ENCODE peak calls at places on chromosomes 4 and X, in seven cellular contexts. X, D, P, S, I, A and C are unnamed samples.

GRCh38 chrX:17919896-17920446 is 58.9 kb upstream of the RAI2 start:
- DNase-seq in X (no peak), D (no peak), P (no peak), S (no peak), I (no peak), A (no peak), C (no peak)

GRCh38 chrX:134849390-134849789 is 141.4 kb upstream of the SMIM10 start:
- DNase-seq in X (no peak), D (peak; percentile 70), P (no peak), S (no peak), I (no peak), A (no peak), C (no peak)

GRCh38 chr4:39305902-39306677 is 60.1 kb downstream of the RFC1 start:
- DNase-seq in X (no peak), D (no peak), P (no peak), S (no peak), I (no peak), A (no peak), C (no peak)

GRCh38 chr4:2304321-2304876 is 42.5 kb upstream of the MXD4 start:
- DNase-seq in X (no peak), D (no peak), P (no peak), S (no peak), I (no peak), A (no peak), C (no peak)

GRCh38 chr4:2812600-2812932 is 19.7 kb downstream of the SH3BP2 start:
- DNase-seq in X (no peak), D (no peak), P (no peak), S (no peak), I (no peak), A (no peak), C (no peak)

GRCh38 chrX:87525771-87526229 is 8.2 kb downstream of the KLHL4 start:
- DNase-seq in X (peak; percentile 7), D (peak; percentile 78), P (no peak), S (no peak), I (no peak), A (no peak), C (no peak)

GRCh38 chr4:172202480-172203076 is 389.4 kb downstream of the GALNTL6 start:
- DNase-seq in X (peak; percentile 42), D (peak; percentile 18), P (no peak), S (no peak), I (no peak), A (peak; percentile 21), C (no peak)

GRCh38 chrX:39491548-39492297 is 606.0 kb downstream of the BCOR start:
- DNase-seq in X (no peak), D (no peak), P (no peak), S (no peak), I (no peak), A (no peak), C (no peak)

GRCh38 chrX:106862972-106863688 is 40.0 kb downstream of the RIPPLY1 start:
- DNase-seq in X (peak; percentile 12), D (peak; percentile 2), P (peak; percentile 12), S (no peak), I (no peak), A (peak; percentile 1), C (no peak)

GRCh38 chrX:22060451-22060940 is 28.4 kb downstream of the PHEX start:
- DNase-seq in X (no peak), D (peak; percentile 55), P (no peak), S (no peak), I (no peak), A (no peak), C (no peak)

GRCh38 chr4:145234086-145234694 is 53.8 kb upstream of the OTUD4 start:
- DNase-seq in X (peak; percentile 79), D (peak; percentile 67), P (peak; percentile 63), S (no peak), I (no peak), A (peak; percentile 52), C (no peak)

GRCh38 chr4:93777081-93777460 is 51.5 kb upstream of the ATOH1 start:
- DNase-seq in X (no peak), D (no peak), P (no peak), S (no peak), I (no peak), A (no peak), C (no peak)

GRCh38 chrX:45508459-45508858 is 307.8 kb upstream of the DIPK2B start:
- DNase-seq in X (no peak), D (peak; percentile 23), P (no peak), S (no peak), I (no peak), A (no peak), C (no peak)

DNA sequence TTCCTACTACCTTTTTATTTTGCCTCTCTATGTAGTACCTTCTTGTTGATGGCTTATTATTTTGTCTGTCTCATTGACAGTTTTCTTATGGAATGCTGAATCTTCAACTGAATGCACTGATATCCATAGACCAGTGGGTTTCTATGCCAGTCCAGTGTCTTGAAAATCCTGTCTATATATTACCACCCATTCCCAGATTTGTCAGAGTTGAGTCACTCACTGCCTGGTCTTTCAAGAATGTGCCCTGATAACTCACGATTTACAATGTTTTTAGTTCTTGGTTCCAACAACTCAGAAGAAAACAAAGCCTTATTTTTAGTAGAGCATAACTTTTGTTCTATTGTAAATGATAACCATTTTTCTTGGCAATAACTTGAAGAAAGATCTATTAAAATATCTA is 606.0 kb upstream of the PITX2 start:
- DNase-seq in X (no peak), D (peak; percentile 75), P (no peak), S (no peak), I (no peak), A (no peak), C (no peak)
- H3K27ac ChIP-seq in X (no peak overlapping the region), D (no peak overlapping the region), P (no peak overlapping the region), S (no peak overlapping the region), I (no peak overlapping the region), A (no peak overlapping the region), C (no peak overlapping the region)

GRCh38 chrX:24334473-24334872 is 20.6 kb upstream of the SUPT20HL2 start:
- DNase-seq in X (no peak), D (peak; percentile 6), P (no peak), S (no peak), I (no peak), A (no peak), C (no peak)
- H3K27ac ChIP-seq in X (no peak overlapping the region), D (no peak overlapping the region), P (no peak overlapping the region), S (no peak overlapping the region), I (no peak overlapping the region), A (no peak overlapping the region), C (no peak overlapping the region)

DNA sequence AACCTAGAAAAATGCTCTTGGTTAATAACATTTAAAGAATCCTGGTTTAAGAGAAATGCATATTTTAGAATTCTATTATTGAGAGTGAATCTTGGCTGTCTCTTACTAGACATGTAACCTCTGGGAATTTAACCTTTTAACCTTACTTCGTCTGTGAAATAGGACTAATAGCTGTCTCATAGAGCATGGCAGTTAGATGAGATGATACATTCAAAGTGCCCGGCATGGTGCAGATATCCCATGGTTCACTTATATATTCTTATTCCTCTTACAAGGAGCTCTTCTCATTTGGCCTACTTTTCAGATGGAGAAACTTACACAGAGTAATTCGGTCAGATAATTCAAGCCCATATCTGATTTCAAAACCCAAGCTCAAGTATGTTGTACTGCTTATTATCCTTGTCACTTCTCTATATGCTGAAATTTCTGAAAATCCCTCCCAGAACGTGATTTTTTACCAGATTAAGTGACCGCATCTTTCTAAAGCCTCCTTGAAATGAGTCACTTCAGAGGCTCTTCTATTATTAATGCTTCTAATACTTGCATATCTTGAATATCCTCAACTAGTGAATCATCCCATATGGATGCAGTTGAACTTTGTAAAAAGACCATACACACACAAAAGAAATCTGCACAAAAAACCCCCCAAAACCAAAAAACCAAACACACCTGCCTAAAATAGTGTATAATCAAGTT is 4.9 kb downstream of the CDKN2AIP start:
- DNase-seq in X (no peak), D (peak; percentile 94), P (no peak), S (no peak), I (no peak), A (no peak), C (no peak)
- H3K27ac ChIP-seq in X (no peak overlapping the region), D (no peak overlapping the region), P (no peak overlapping the region), S (no peak overlapping the region), I (no peak overlapping the region), A (no peak overlapping the region), C (peak overlapping the region; percentile 47)

GRCh38 chrX:153900806-153901752 is 3.4 kb upstream of the AVPR2 start:
- DNase-seq in X (peak; percentile 90), D (peak; percentile 87), P (peak; percentile 44), S (peak; percentile 78), I (no peak), A (no peak), C (peak; percentile 74)
- H3K27ac ChIP-seq in X (peak overlapping the region; percentile 22), D (peak overlapping the region; percentile 7), P (no peak overlapping the region), S (no peak overlapping the region), I (no peak overlapping the region), A (no peak overlapping the region), C (no peak overlapping the region)

DNA sequence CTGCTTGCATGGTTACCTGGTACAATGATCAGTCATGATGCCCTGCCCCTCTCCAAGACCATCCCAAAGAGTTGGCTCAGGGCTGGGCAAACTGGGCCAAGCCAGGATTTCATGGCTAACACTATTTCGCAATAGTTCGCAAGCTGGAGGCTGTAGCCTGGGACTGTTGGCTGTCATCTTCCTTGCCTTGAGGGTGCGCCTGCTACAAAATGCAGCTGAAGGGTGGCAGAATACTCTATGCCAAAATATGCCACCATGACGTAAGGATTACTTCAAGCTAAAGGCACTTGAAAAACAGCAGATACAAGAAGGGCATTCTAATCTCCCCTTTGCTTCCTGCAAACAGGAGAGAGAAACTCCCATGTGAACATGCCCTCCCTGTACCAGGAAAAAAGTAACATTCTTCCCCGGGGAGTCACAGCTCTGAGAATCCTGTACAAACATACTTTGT is 21.0 kb downstream of the SAT1 start:
- DNase-seq in X (no peak), D (peak; percentile 67), P (peak; percentile 34), S (no peak), I (no peak), A (no peak), C (peak; percentile 17)
- H3K27ac ChIP-seq in X (no peak overlapping the region), D (no peak overlapping the region), P (peak overlapping the region; percentile 72), S (no peak overlapping the region), I (peak overlapping the region; percentile 74), A (no peak overlapping the region), C (no peak overlapping the region)

GRCh38 chrX:120426599-120426998 is 42.5 kb downstream of the LAMP2 start:
- DNase-seq in X (no peak), D (peak; percentile 19), P (no peak), S (no peak), I (no peak), A (no peak), C (no peak)
- H3K27ac ChIP-seq in X (peak overlapping the region; percentile 9), D (no peak overlapping the region), P (no peak overlapping the region), S (no peak overlapping the region), I (no peak overlapping the region), A (no peak overlapping the region), C (no peak overlapping the region)

DNA sequence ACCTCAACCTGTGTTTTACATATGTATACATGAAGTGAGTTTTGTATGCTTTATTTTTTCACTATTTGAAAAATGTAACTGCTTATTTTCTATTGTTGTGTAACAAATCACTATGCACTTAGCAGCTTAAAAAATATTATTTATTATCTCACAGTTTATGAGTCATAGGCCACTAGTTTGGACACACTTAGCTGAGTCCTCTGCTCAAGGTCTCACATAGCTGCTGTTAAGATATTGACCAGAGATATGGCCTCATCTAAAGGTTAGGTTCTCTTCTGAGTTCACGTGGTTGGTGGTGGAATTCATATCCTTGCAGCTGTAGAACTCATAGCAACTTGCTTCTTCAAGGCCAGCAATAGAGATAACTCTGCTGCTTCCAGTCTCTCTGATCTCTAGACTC is 534.4 kb downstream of the SPRY1 start:
- DNase-seq in X (no peak), D (peak; percentile 12), P (no peak), S (no peak), I (no peak), A (no peak), C (no peak)
- H3K27ac ChIP-seq in X (no peak overlapping the region), D (no peak overlapping the region), P (no peak overlapping the region), S (no peak overlapping the region), I (no peak overlapping the region), A (no peak overlapping the region), C (no peak overlapping the region)

GRCh38 chrX:70433848-70434351 is 10.7 kb upstream of the DLG3 start:
- DNase-seq in X (peak; percentile 85), D (peak; percentile 31), P (peak; percentile 78), S (peak; percentile 77), I (no peak), A (peak; percentile 57), C (peak; percentile 70)
- H3K27ac ChIP-seq in X (peak overlapping the region; percentile 71), D (peak overlapping the region; percentile 33), P (peak overlapping the region; percentile 63), S (peak overlapping the region; percentile 17), I (peak overlapping the region; percentile 99), A (no peak overlapping the region), C (peak overlapping the region; percentile 89)